ENCODE peak calls at places on chromosome 9, in ten cellular contexts. R, U, H, X, I, L, Z, C, G and V are unnamed samples.

GRCh38 chr9:113568481-113569321 is 105.2 kb downstream of the RGS3 start:
- DNase-seq in C (no peak), G (peak), R (peak), I (no peak), Z (peak), U (no peak), X (peak), L (no peak), H (no peak), V (peak)

GRCh38 chr9:109974143-109974917 is 194.3 kb downstream of the PALM2AKAP2 start:
- DNase-seq in I (peak), X (no peak), G (no peak), R (no peak), L (peak), C (no peak), H (peak), Z (no peak), U (no peak), V (no peak)

GRCh38 chr9:32502459-32502858 is 23.5 kb downstream of the RIGI start:
- DNase-seq in C (peak), H (no peak), I (no peak), X (no peak), U (no peak), L (no peak), G (no peak), Z (no peak), R (peak), V (peak)

GRCh38 chr9:126569036-126569435 is 44.7 kb upstream of the LMX1B start:
- DNase-seq in I (no peak), U (no peak), H (no peak), G (no peak), X (no peak), Z (no peak), L (no peak), C (peak), R (no peak), V (no peak)

GRCh38 chr9:27440888-27441740 is 83.0 kb upstream of the IFNK start:
- DNase-seq in U (no peak), I (no peak), R (no peak), X (no peak), G (no peak), C (no peak), Z (no peak), L (no peak), H (no peak), V (no peak)

GRCh38 chr9:114314881-114315722 is 7.8 kb upstream of the ORM1 start:
- DNase-seq in G (peak), Z (no peak), R (no peak), C (peak), H (peak), I (no peak), L (peak), X (peak), U (no peak), V (no peak)

GRCh38 chr9:18979367-18979766 is 53.6 kb downstream of the SAXO1 start:
- DNase-seq in C (peak), R (peak), H (no peak), L (no peak), I (no peak), X (no peak), G (no peak), U (no peak), Z (no peak), V (peak)

GRCh38 chr9:136304456-136304855 is 562 bp upstream of the CCDC187 start:
- DNase-seq in C (no peak), U (no peak), I (no peak), X (no peak), G (no peak), L (no peak), H (no peak), Z (no peak), R (no peak), V (no peak)

GRCh38 chr9:124940521-124940893 is 376 bp downstream of the GOLGA1 start:
- DNase-seq in R (no peak), H (no peak), L (no peak), X (no peak), I (no peak), U (no peak), Z (no peak), G (no peak), C (no peak), V (no peak)

GRCh38 chr9:69818946-69819345 is 1.7 kb upstream of the CFAP95 start:
- DNase-seq in R (peak), X (no peak), C (no peak), H (no peak), L (no peak), Z (no peak), U (no peak), G (no peak), I (no peak), V (no peak)

GRCh38 chr9:127588740-127589506 is 23.2 kb upstream of the STXBP1 start:
- DNase-seq in Z (no peak), G (no peak), L (no peak), C (no peak), X (no peak), R (no peak), H (no peak), I (no peak), U (no peak), V (no peak)

GRCh38 chr9:83422512-83422911 is 115.7 kb downstream of the FRMD3 start:
- DNase-seq in R (no peak), X (no peak), H (peak), C (peak), I (no peak), L (no peak), Z (no peak), U (no peak), G (no peak), V (peak)

GRCh38 chr9:8734760-8735159 is 935.2 kb upstream of the DMAC1 start:
- DNase-seq in C (no peak), X (no peak), G (no peak), I (no peak), L (no peak), Z (no peak), U (no peak), H (no peak), R (no peak), V (peak)

GRCh38 chr9:111599092-111599947 is at the start of gene PTGR1:
- DNase-seq in G (peak), Z (peak), X (peak), I (peak), H (peak), U (peak), C (peak), R (peak), L (peak), V (peak)

GRCh38 chr9:113298924-113299770 is 4.0 kb downstream of the RNF183 start:
- DNase-seq in R (no peak), G (peak), C (no peak), X (no peak), H (no peak), U (no peak), I (no peak), Z (no peak), L (no peak), V (no peak)

GRCh38 chr9:37952731-37953130 is 48.8 kb upstream of the SLC25A51 start:
- DNase-seq in G (no peak), L (peak), C (peak), U (peak), R (peak), H (peak), I (no peak), Z (no peak), X (peak), V (no peak)

GRCh38 chr9:98255578-98256296 is at the start of gene TBC1D2:
- DNase-seq in H (peak), Z (peak), X (peak), C (peak), R (peak), I (peak), G (peak), U (peak), L (peak), V (peak)

GRCh38 chr9:37035472-37036236 is 1.6 kb upstream of the PAX5 start:
- DNase-seq in R (no peak), G (no peak), Z (no peak), U (no peak), I (no peak), H (no peak), X (no peak), L (no peak), C (no peak), V (no peak)

GRCh38 chr9:77016526-77017504 is 2.6 kb upstream of the FOXB2 start:
- DNase-seq in C (no peak), R (no peak), L (no peak), U (no peak), I (no peak), Z (no peak), X (no peak), G (no peak), H (no peak), V (no peak)

GRCh38 chr9:94269264-94269663 is 10.2 kb downstream of the ZNF169 start:
- DNase-seq in Z (no peak), X (no peak), I (no peak), L (no peak), R (no peak), H (no peak), U (no peak), G (no peak), C (no peak), V (peak)
- H3K4me3 ChIP-seq in Z (no peak), X (no peak), I (no peak), L (no peak), R (no peak), H (no peak), U (no peak), G (no peak), C (no peak), V (no peak)

GRCh38 chr9:116467740-116468351 is 219.3 kb upstream of the TRIM32 start:
- DNase-seq in H (no peak), L (no peak), X (no peak), C (no peak), U (no peak), Z (no peak), G (no peak), I (no peak), R (no peak), V (no peak)
- H3K27ac ChIP-seq in H (no peak), L (no peak), X (no peak), C (no peak), U (no peak), Z (no peak), G (no peak), I (no peak), R (no peak), V (no peak)

GRCh38 chr9:93096811-93097382 is 880 bp downstream of the CARD19 start:
- DNase-seq in C (peak), I (no peak), R (no peak), Z (no peak), X (peak), L (no peak), H (no peak), U (no peak), G (no peak), V (peak)

GRCh38 chr9:93100265-93100636 is 4.2 kb downstream of the CARD19 start:
- DNase-seq in L (peak), I (no peak), Z (no peak), X (peak), U (no peak), R (no peak), H (no peak), G (no peak), C (no peak), V (no peak)

GRCh38 chr9:93099551-93100264 is 3.7 kb downstream of the CARD19 start:
- DNase-seq in U (no peak), I (no peak), H (no peak), C (no peak), G (no peak), X (peak), R (no peak), L (peak), Z (peak), V (no peak)

GRCh38 chr9:93097496-93098205 is 1.6 kb downstream of the CARD19 start:
- DNase-seq in U (no peak), X (peak), L (peak), C (peak), R (peak), Z (peak), I (no peak), G (no peak), H (no peak), V (no peak)

GRCh38 chr9:93098236-93098946 is 2.4 kb downstream of the CARD19 start:
- DNase-seq in I (peak), R (peak), U (peak), X (peak), C (peak), G (no peak), H (peak), L (peak), Z (peak), V (peak)
- H3K4me3 ChIP-seq in I (peak), R (no peak), U (peak), X (peak), C (peak), G (no peak), H (no peak), L (peak), Z (peak), V (no peak)

GRCh38 chr9:121599186-121599871 is 52.1 kb upstream of the DAB2IP start:
- DNase-seq in G (peak), R (peak), I (peak), Z (peak), H (peak), X (peak), U (peak), L (peak), C (peak), V (peak)
- H3K27ac ChIP-seq in G (peak), R (no peak), I (peak), Z (peak), H (peak), X (peak), U (peak), L (peak), C (no peak), V (peak)